ENCODE peak calls at places on chromosomes 6 and 20, in ten cellular contexts. U, Y, R, N, M, O, D, Z, P and Q are unnamed samples. For H3K4me1 and H3K27me3, the result is how much of the 10 kb centered on the place peaks cover.

GRCh38 chr20:25256226-25256859 is 8.5 kb downstream of the PYGB start:
- DNase-seq in U (no peak), Y (no peak), R (no peak), N (no peak), M (no peak), O (no peak), D (peak), Z (no peak), P (no peak), Q (no peak)

GRCh38 chr6:170035896-170036295 is 255.0 kb downstream of the DLL1 start:
- DNase-seq in U (peak), Y (peak), R (no peak), N (no peak), M (no peak), O (no peak), D (peak), Z (no peak), P (no peak), Q (peak)

GRCh38 chr6:151229401-151230276 is 10.1 kb upstream of the AKAP12 start:
- DNase-seq in U (no peak), Y (peak), R (no peak), N (no peak), M (no peak), O (no peak), D (no peak), Z (no peak), P (no peak), Q (no peak)

GRCh38 chr20:17395729-17396128 is 135.4 kb downstream of the BFSP1 start:
- DNase-seq in U (no peak), Y (no peak), R (no peak), N (no peak), M (no peak), O (no peak), D (no peak), Z (no peak), P (no peak), Q (no peak)

GRCh38 chr20:675453-676314 is at the start of gene SCRT2:
- DNase-seq in U (peak), Y (peak), R (peak), N (no peak), M (peak), O (no peak), D (peak), Z (peak), P (no peak), Q (peak)

GRCh38 chr20:34004790-34005457 is 11.2 kb downstream of the RALY start:
- DNase-seq in U (no peak), Y (no peak), R (no peak), N (no peak), M (no peak), O (no peak), D (no peak), Z (peak), P (no peak), Q (no peak)

GRCh38 chr6:139054001-139054400 is 25.5 kb downstream of the ABRACL start:
- DNase-seq in U (no peak), Y (no peak), R (no peak), N (no peak), M (no peak), O (no peak), D (no peak), Z (no peak), P (no peak), Q (no peak)

GRCh38 chr20:51334609-51335008 is 207.9 kb downstream of the NFATC2 start:
- DNase-seq in U (no peak), Y (no peak), R (no peak), N (no peak), M (no peak), O (no peak), D (no peak), Z (no peak), P (no peak), Q (peak)

GRCh38 chr6:34534656-34535055 is 21.5 kb downstream of the SPDEF start:
- DNase-seq in U (no peak), Y (no peak), R (no peak), N (no peak), M (no peak), O (no peak), D (no peak), Z (no peak), P (no peak), Q (no peak)

GRCh38 chr20:34512266-34512954 is 3.8 kb upstream of the DYNLRB1 start:
- DNase-seq in U (no peak), Y (no peak), R (no peak), N (no peak), M (no peak), O (no peak), D (no peak), Z (peak), P (no peak), Q (no peak)

GRCh38 chr6:49849121-49849907 is 17.0 kb downstream of the CRISP1 start:
- DNase-seq in U (no peak), Y (peak), R (peak), N (no peak), M (peak), O (peak), D (no peak), Z (peak), P (peak), Q (no peak)

GRCh38 chr6:83370607-83371006 is 60.2 kb downstream of the ME1 start:
- DNase-seq in U (no peak), Y (no peak), R (peak), N (no peak), M (no peak), O (no peak), D (no peak), Z (no peak), P (no peak), Q (no peak)

GRCh38 chr6:29737707-29738630 is 14.7 kb downstream of the HLA-F start:
- DNase-seq in U (peak), Y (peak), R (peak), N (no peak), M (peak), O (peak), D (peak), Z (peak), P (peak), Q (peak)

GRCh38 chr6:14984454-14984853 is 261.4 kb upstream of the JARID2 start:
- DNase-seq in U (peak), Y (no peak), R (no peak), N (no peak), M (no peak), O (no peak), D (peak), Z (peak), P (no peak), Q (no peak)

GRCh38 chr6:21413428-21413827 is 180.1 kb upstream of the SOX4 start:
- DNase-seq in U (no peak), Y (no peak), R (no peak), N (no peak), M (no peak), O (no peak), D (no peak), Z (no peak), P (no peak), Q (no peak)

GRCh38 chr6:124887872-124888580 is 74.2 kb upstream of the RNF217 start:
- DNase-seq in U (no peak), Y (peak), R (no peak), N (no peak), M (no peak), O (no peak), D (no peak), Z (no peak), P (no peak), Q (no peak)

GRCh38 chr6:8499540-8499939 is 64.2 kb upstream of the SLC35B3 start:
- DNase-seq in U (no peak), Y (peak), R (no peak), N (no peak), M (no peak), O (peak), D (no peak), Z (peak), P (no peak), Q (no peak)

GRCh38 chr6:149311293-149311692 is 6.2 kb upstream of the TAB2 start:
- DNase-seq in U (no peak), Y (no peak), R (no peak), N (no peak), M (no peak), O (no peak), D (no peak), Z (no peak), P (no peak), Q (no peak)

GRCh38 chr6:131795366-131795765 is 12.5 kb upstream of the ENPP1 start:
- DNase-seq in U (no peak), Y (peak), R (no peak), N (no peak), M (no peak), O (no peak), D (no peak), Z (no peak), P (no peak), Q (no peak)

GRCh38 chr20:1325173-1326030 is 3.5 kb downstream of the SDCBP2 start:
- DNase-seq in U (peak), Y (peak), R (peak), N (peak), M (peak), O (peak), D (peak), Z (peak), P (peak), Q (peak)

GRCh38 chr20:18665135-18665534 is 77.3 kb downstream of the DTD1 start:
- DNase-seq in U (no peak), Y (no peak), R (no peak), N (no peak), M (no peak), O (no peak), D (no peak), Z (no peak), P (no peak), Q (no peak)

GRCh38 chr6:119671105-119671504 is 321.5 kb upstream of the MAN1A1 start:
- DNase-seq in U (no peak), Y (peak), R (no peak), N (no peak), M (no peak), O (no peak), D (no peak), Z (no peak), P (no peak), Q (no peak)

GRCh38 chr6:35083507-35083906 is 57.6 kb downstream of the TCP11 start:
- DNase-seq in U (no peak), Y (no peak), R (no peak), N (no peak), M (no peak), O (no peak), D (peak), Z (no peak), P (no peak), Q (no peak)

GRCh38 chr6:109082178-109082577 is 12.5 kb downstream of the SESN1 start:
- DNase-seq in U (no peak), Y (peak), R (no peak), N (no peak), M (no peak), O (no peak), D (no peak), Z (no peak), P (no peak), Q (no peak)

GRCh38 chr6:132084811-132085509 is 133.8 kb upstream of the CCN2 start:
- DNase-seq in U (no peak), Y (no peak), R (peak), N (peak), M (no peak), O (no peak), D (no peak), Z (no peak), P (peak), Q (no peak)

GRCh38 chr20:6704132-6704861 is 63.2 kb upstream of the BMP2 start:
- DNase-seq in U (peak), Y (no peak), R (peak), N (no peak), M (peak), O (no peak), D (peak), Z (peak), P (no peak), Q (no peak)

GRCh38 chr6:90284236-90284744 is 12.4 kb downstream of the BACH2 start:
- DNase-seq in U (no peak), Y (peak), R (peak), N (no peak), M (no peak), O (peak), D (no peak), Z (no peak), P (no peak), Q (no peak)

GRCh38 chr6:117414770-117415169 is 11.0 kb downstream of the ROS1 start:
- DNase-seq in U (no peak), Y (peak), R (no peak), N (no peak), M (peak), O (no peak), D (no peak), Z (peak), P (no peak), Q (no peak)

GRCh38 chr6:22251331-22251730 is 45.5 kb downstream of the PRL start:
- DNase-seq in U (no peak), Y (no peak), R (peak), N (no peak), M (no peak), O (no peak), D (no peak), Z (no peak), P (no peak), Q (no peak)

DNA sequence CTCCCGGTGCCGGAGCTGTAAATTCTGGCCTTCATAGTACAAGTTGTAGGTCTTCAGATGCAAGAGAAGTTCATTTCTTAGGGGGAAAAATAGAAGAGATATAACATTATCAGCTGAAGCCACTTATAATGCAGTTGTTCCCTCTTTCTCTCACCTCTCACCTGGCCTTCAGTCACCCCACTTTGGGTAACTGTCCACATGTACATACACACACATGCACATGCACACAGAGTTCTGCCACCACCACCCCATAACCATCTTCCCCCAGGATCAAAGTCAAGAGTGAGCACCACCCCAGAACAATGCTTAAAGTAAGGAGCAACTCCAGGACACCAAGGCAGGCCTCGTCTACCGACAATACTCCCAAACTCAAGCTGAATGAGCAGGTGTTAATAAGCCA is 76.3 kb downstream of the PRND start:
- DNase-seq in U (no peak), Y (no peak), R (no peak), N (no peak), M (no peak), O (no peak), D (no peak), Z (no peak), P (no peak), Q (no peak)
- H3K4me1 ChIP-seq in U (under half), Y (under half), R (under half), N (under half), M (under half), O (under half), D (under half), Z (under half), P (under half), Q (under half)

GRCh38 chr20:22536956-22537756 is 47.2 kb downstream of the FOXA2 start:
- DNase-seq in U (no peak), Y (no peak), R (no peak), N (no peak), M (no peak), O (no peak), D (no peak), Z (peak), P (no peak), Q (no peak)

GRCh38 chr20:22546344-22546743 is 38.0 kb downstream of the FOXA2 start:
- DNase-seq in U (no peak), Y (no peak), R (no peak), N (no peak), M (no peak), O (no peak), D (no peak), Z (no peak), P (no peak), Q (no peak)

GRCh38 chr20:22544462-22544861 is 39.9 kb downstream of the FOXA2 start:
- DNase-seq in U (no peak), Y (no peak), R (no peak), N (no peak), M (no peak), O (no peak), D (no peak), Z (no peak), P (no peak), Q (no peak)

GRCh38 chr20:22545045-22545444 is 39.3 kb downstream of the FOXA2 start:
- DNase-seq in U (no peak), Y (no peak), R (no peak), N (no peak), M (no peak), O (no peak), D (no peak), Z (no peak), P (no peak), Q (no peak)

DNA sequence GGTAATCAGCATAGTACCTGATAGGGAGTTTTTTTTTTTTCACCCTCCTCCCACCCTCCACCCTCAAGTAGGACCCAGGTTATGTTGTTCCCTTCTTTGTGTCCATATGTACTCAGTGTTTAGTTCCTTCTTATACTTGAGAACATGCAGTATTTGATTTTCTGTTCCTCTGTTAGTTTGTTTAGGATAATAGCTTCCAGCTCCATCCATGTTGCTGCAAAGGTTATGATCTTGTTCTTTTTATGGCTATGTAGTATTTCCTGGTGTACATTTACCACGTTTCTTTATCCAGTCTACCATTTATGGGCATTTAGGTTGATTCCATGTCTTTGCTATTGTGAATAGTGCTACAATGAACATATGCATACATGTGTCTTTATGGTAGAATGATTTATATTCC is 41.9 kb downstream of the FOXA2 start:
- DNase-seq in U (no peak), Y (no peak), R (no peak), N (no peak), M (no peak), O (no peak), D (no peak), Z (no peak), P (no peak), Q (no peak)
- H3K27me3 ChIP-seq in U (under half), Y (under half), R (under half), N (under half), M (under half), O (under half), D (under half), Z (under half), P (under half), Q (under half)

GRCh38 chr6:13761361-13762036 is 49.9 kb upstream of the RANBP9 start:
- DNase-seq in U (no peak), Y (no peak), R (no peak), N (no peak), M (no peak), O (no peak), D (no peak), Z (no peak), P (no peak), Q (no peak)

GRCh38 chr6:13764996-13765395 is 49.4 kb downstream of the MCUR1 start:
- DNase-seq in U (no peak), Y (no peak), R (no peak), N (peak), M (no peak), O (no peak), D (no peak), Z (no peak), P (no peak), Q (no peak)

GRCh38 chr6:13763740-13764381 is 50.5 kb downstream of the MCUR1 start:
- DNase-seq in U (no peak), Y (no peak), R (no peak), N (peak), M (no peak), O (no peak), D (no peak), Z (no peak), P (no peak), Q (no peak)

GRCh38 chr6:13760948-13761347 is 49.3 kb upstream of the RANBP9 start:
- DNase-seq in U (no peak), Y (no peak), R (no peak), N (no peak), M (no peak), O (no peak), D (no peak), Z (no peak), P (no peak), Q (no peak)

GRCh38 chr6:13762648-13763441 is 51.2 kb upstream of the RANBP9 start:
- DNase-seq in U (no peak), Y (no peak), R (no peak), N (peak), M (peak), O (no peak), D (peak), Z (no peak), P (no peak), Q (no peak)
- TF ChIP-seq POLR2AphosphoS5 in U (peak), Y (no peak), R (no peak), N (no peak), M (peak), O (no peak), D (peak), Z (no peak), P (no peak), Q (no peak)

DNA sequence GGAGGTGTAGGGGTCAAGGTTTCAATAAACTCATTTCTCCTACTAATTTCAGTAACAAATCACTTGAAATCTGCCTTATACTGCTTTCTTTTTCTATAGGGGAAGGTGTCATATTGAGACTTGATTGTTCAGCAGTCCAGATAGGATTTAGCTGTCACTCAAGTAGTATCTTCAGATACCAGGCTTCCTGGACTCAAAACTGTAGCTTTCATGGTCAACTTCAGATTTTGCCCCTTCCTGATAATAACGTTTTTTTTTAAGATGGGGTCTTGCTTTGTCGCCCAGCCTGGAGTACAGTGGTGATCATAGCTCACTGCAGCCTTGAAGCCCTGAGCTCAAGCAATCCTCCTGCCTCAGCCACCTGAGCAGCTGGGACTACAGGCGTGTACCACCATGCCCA is 77.8 kb downstream of the JAG1 start:
- DNase-seq in U (no peak), Y (no peak), R (no peak), N (no peak), M (no peak), O (no peak), D (no peak), Z (no peak), P (no peak), Q (no peak)
- H3K4me1 ChIP-seq in U (under half), Y (under half), R (under half), N (under half), M (under half), O (half or more), D (under half), Z (half or more), P (under half), Q (under half)

GRCh38 chr6:166546653-166547052 is 39.8 kb downstream of the RAMACL start:
- DNase-seq in U (no peak), Y (no peak), R (no peak), N (no peak), M (no peak), O (no peak), D (no peak), Z (no peak), P (no peak), Q (no peak)
- H3K27me3 ChIP-seq in U (under half), Y (under half), R (under half), N (under half), M (under half), O (under half), D (under half), Z (half or more), P (under half), Q (under half)

GRCh38 chr6:135811172-135811571 is 40.3 kb upstream of the PDE7B start:
- DNase-seq in U (no peak), Y (no peak), R (no peak), N (no peak), M (no peak), O (no peak), D (no peak), Z (no peak), P (no peak), Q (no peak)

GRCh38 chr6:135815216-135815615 is 36.3 kb upstream of the PDE7B start:
- DNase-seq in U (no peak), Y (peak), R (no peak), N (no peak), M (no peak), O (no peak), D (no peak), Z (no peak), P (no peak), Q (no peak)

GRCh38 chr6:135812085-135812526 is 39.4 kb upstream of the PDE7B start:
- DNase-seq in U (no peak), Y (no peak), R (no peak), N (no peak), M (no peak), O (no peak), D (no peak), Z (no peak), P (no peak), Q (no peak)

GRCh38 chr6:135814043-135814442 is 37.5 kb upstream of the PDE7B start:
- DNase-seq in U (no peak), Y (no peak), R (no peak), N (no peak), M (no peak), O (no peak), D (no peak), Z (peak), P (no peak), Q (no peak)

DNA sequence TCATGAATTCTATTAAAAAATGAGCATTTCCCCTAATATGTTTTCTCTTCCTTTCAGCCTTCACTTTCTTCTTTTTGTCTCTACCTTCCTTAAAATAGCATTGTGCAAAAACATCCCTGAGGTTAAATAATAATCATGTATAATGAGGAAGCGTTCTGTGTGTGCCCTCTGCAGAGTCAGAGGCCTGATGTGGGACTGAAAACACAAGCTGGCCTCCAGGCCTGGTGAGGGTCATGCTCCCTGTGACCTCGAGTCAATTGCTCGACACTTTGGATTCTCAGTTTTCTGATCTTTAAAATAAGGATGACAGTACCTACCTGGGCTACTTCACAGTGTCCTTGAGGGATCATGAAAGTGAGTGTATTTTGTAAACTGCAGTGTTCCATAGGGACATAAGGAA is 39.9 kb upstream of the PDE7B start:
- DNase-seq in U (no peak), Y (no peak), R (no peak), N (no peak), M (no peak), O (no peak), D (no peak), Z (no peak), P (no peak), Q (no peak)
- TF ChIP-seq POLR2AphosphoS5 in U (no peak), Y (no peak), R (no peak), N (no peak), M (no peak), O (no peak), D (no peak), Z (no peak), P (no peak), Q (no peak)